ENCODE peak calls at places on chromosomes 1 and 21, in ten cellular contexts. Y is fibroblast of villous mesenchyme; F is GM12892; W is HCT116; S is AG09319; A is stimulated activated CD4-positive, alpha-beta T cell treated with anti-CD3 and anti-CD28 coated beads, Interleukin-12 subunit alpha, Interleukin-12 subunit beta, amount 100 ng/mL, for 4 hours; Q is activated T-cell treated with anti-CD3 and anti-CD28 coated beads for 24 hours; Z is lower lobe of right lung; E is M059J; H is head of caudate nucleus. D is an unnamed sample.

GRCh38 chr1:226708967-226709396 is 30.1 kb downstream of the ITPKB start:
- DNase-seq in Y (no peak), F (no peak), W (no peak), S (no peak), A (no peak), Q (no peak), Z (no peak), E (no peak), H (no peak), D (no peak)

GRCh38 chr1:46401964-46402626 is 8.0 kb downstream of the FAAH start:
- DNase-seq in Y (peak), F (no peak), W (peak), S (peak), A (no peak), Q (no peak), Z (peak), E (peak), H (peak), D (peak)

GRCh38 chr1:8660455-8660854 is 157.0 kb downstream of the RERE start:
- DNase-seq in Y (peak), F (no peak), W (no peak), S (peak), A (no peak), Q (no peak), Z (no peak), E (peak), H (peak), D (peak)

GRCh38 chr1:153842006-153842471 is 66.8 kb downstream of the SLC27A3 start:
- DNase-seq in Y (peak), F (no peak), W (no peak), S (no peak), A (no peak), Q (no peak), Z (no peak), E (peak), H (no peak), D (no peak)

GRCh38 chr1:192776206-192776605 is 32.6 kb upstream of the RGS2 start:
- DNase-seq in Y (no peak), F (no peak), W (no peak), S (no peak), A (no peak), Q (no peak), Z (no peak), E (no peak), H (no peak), D (no peak)

GRCh38 chr1:245825128-245825901 is 670.5 kb downstream of the KIF26B start:
- DNase-seq in Y (peak), F (no peak), W (no peak), S (no peak), A (no peak), Q (no peak), Z (no peak), E (peak), H (no peak), D (no peak)

GRCh38 chr1:47537966-47538365 is 100.1 kb downstream of the FOXD2 start:
- DNase-seq in Y (no peak), F (no peak), W (no peak), S (no peak), A (no peak), Q (no peak), Z (no peak), E (no peak), H (no peak), D (no peak)

GRCh38 chr1:232305020-232305419 is 324.9 kb downstream of the SIPA1L2 start:
- DNase-seq in Y (no peak), F (no peak), W (no peak), S (no peak), A (no peak), Q (no peak), Z (peak), E (no peak), H (no peak), D (no peak)

GRCh38 chr21:37787456-37787855 is 128.8 kb downstream of the KCNJ6 start:
- DNase-seq in Y (peak), F (no peak), W (no peak), S (peak), A (no peak), Q (no peak), Z (no peak), E (peak), H (no peak), D (peak)

GRCh38 chr1:21317690-21318043 is 27.4 kb upstream of the ECE1 start:
- DNase-seq in Y (no peak), F (no peak), W (no peak), S (no peak), A (no peak), Q (no peak), Z (no peak), E (no peak), H (no peak), D (no peak)

GRCh38 chr1:212967767-212968166 is 17.4 kb downstream of the VASH2 start:
- DNase-seq in Y (peak), F (no peak), W (peak), S (no peak), A (no peak), Q (no peak), Z (no peak), E (peak), H (no peak), D (peak)

GRCh38 chr1:179589524-179589923 is 2.1 kb upstream of the TDRD5 start:
- DNase-seq in Y (no peak), F (no peak), W (no peak), S (no peak), A (no peak), Q (no peak), Z (no peak), E (no peak), H (no peak), D (no peak)

GRCh38 chr1:153363641-153364040 is 6.0 kb downstream of the S100A9 start:
- DNase-seq in Y (no peak), F (no peak), W (no peak), S (no peak), A (no peak), Q (no peak), Z (no peak), E (no peak), H (no peak), D (no peak)

GRCh38 chr1:151547119-151547899 is 7.2 kb downstream of the TUFT1 start:
- DNase-seq in Y (peak), F (no peak), W (peak), S (peak), A (no peak), Q (no peak), Z (peak), E (peak), H (no peak), D (peak)

GRCh38 chr1:178798232-178798861 is 72.5 kb downstream of the ANGPTL1 start:
- DNase-seq in Y (no peak), F (no peak), W (no peak), S (no peak), A (no peak), Q (no peak), Z (no peak), E (no peak), H (no peak), D (no peak)

GRCh38 chr1:66929289-66929688 is 4.5 kb downstream of the MIER1 start:
- DNase-seq in Y (no peak), F (no peak), W (no peak), S (no peak), A (no peak), Q (no peak), Z (no peak), E (peak), H (no peak), D (no peak)

GRCh38 chr21:33374080-33374873 is 28.9 kb upstream of the IFNGR2 start:
- DNase-seq in Y (peak), F (no peak), W (peak), S (no peak), A (peak), Q (peak), Z (no peak), E (peak), H (no peak), D (peak)

GRCh38 chr1:171233183-171233582 is 15.1 kb upstream of the FMO1 start:
- DNase-seq in Y (no peak), F (no peak), W (no peak), S (no peak), A (no peak), Q (no peak), Z (no peak), E (no peak), H (no peak), D (no peak)

GRCh38 chr1:26225033-26225831 is 8.8 kb upstream of the CEP85 start:
- DNase-seq in Y (peak), F (no peak), W (no peak), S (no peak), A (peak), Q (peak), Z (peak), E (no peak), H (peak), D (no peak)

GRCh38 chr1:215489771-215490566 is 77.1 kb upstream of the KCTD3 start:
- DNase-seq in Y (peak), F (no peak), W (no peak), S (no peak), A (no peak), Q (no peak), Z (no peak), E (peak), H (no peak), D (peak)

GRCh38 chr1:184930645-184931044 is 43.7 kb downstream of the NIBAN1 start:
- DNase-seq in Y (peak), F (no peak), W (no peak), S (no peak), A (no peak), Q (no peak), Z (no peak), E (no peak), H (no peak), D (no peak)

GRCh38 chr1:37946703-37947360 is at the start of gene INPP5B:
- DNase-seq in Y (peak), F (peak), W (peak), S (peak), A (peak), Q (peak), Z (peak), E (no peak), H (peak), D (no peak)

GRCh38 chr1:53140451-53140850 is 2.0 kb downstream of the SLC1A7 start:
- DNase-seq in Y (no peak), F (no peak), W (no peak), S (no peak), A (no peak), Q (no peak), Z (no peak), E (no peak), H (no peak), D (no peak)

GRCh38 chr1:35073265-35073811 is 5.8 kb upstream of the ZMYM1 start:
- DNase-seq in Y (no peak), F (no peak), W (no peak), S (no peak), A (no peak), Q (no peak), Z (no peak), E (no peak), H (no peak), D (no peak)

GRCh38 chr21:44461005-44461404 is 5.7 kb downstream of the LRRC3 start:
- DNase-seq in Y (no peak), F (no peak), W (no peak), S (no peak), A (no peak), Q (no peak), Z (no peak), E (no peak), H (no peak), D (no peak)

GRCh38 chr1:243818978-243819377 is 31.1 kb downstream of the AKT3 start:
- DNase-seq in Y (no peak), F (no peak), W (no peak), S (no peak), A (no peak), Q (no peak), Z (no peak), E (no peak), H (no peak), D (no peak)

GRCh38 chr1:26827663-26828062 is 1.2 kb downstream of the ZDHHC18 start:
- DNase-seq in Y (no peak), F (no peak), W (no peak), S (no peak), A (no peak), Q (no peak), Z (no peak), E (no peak), H (no peak), D (no peak)

GRCh38 chr1:37020653-37021277 is 13.6 kb downstream of the GRIK3 start:
- DNase-seq in Y (no peak), F (no peak), W (no peak), S (no peak), A (no peak), Q (no peak), Z (no peak), E (no peak), H (no peak), D (no peak)

GRCh38 chr1:228548788-228549187 is 61.6 kb downstream of the RNF187 start:
- DNase-seq in Y (no peak), F (no peak), W (no peak), S (no peak), A (no peak), Q (no peak), Z (no peak), E (no peak), H (no peak), D (no peak)

GRCh38 chr1:119735217-119735616 is 23.5 kb downstream of the PHGDH start:
- DNase-seq in Y (no peak), F (no peak), W (no peak), S (no peak), A (no peak), Q (no peak), Z (no peak), E (no peak), H (peak), D (no peak)

GRCh38 chr21:16086936-16087335 is 357.2 kb downstream of the USP25 start:
- DNase-seq in Y (no peak), F (no peak), W (no peak), S (no peak), A (no peak), Q (no peak), Z (no peak), E (no peak), H (no peak), D (no peak)

GRCh38 chr1:28248273-28249012 is 10.9 kb upstream of the SESN2 start:
- DNase-seq in Y (peak), F (peak), W (peak), S (peak), A (peak), Q (peak), Z (peak), E (peak), H (peak), D (peak)